ENCODE peak calls at places on chromosomes 11 and 22, in nine cellular contexts. Y, G, B, D, V, W, H, T and K are unnamed samples.

GRCh38 chr22:21642584-21643448 is 714 bp downstream of the SDF2L1 start:
- DNase-seq in Y (peak; percentile 33), G (peak; percentile 38), B (peak; percentile 63), D (no peak), V (no peak), W (peak; percentile 67), H (peak; percentile 5), T (no peak), K (no peak)

GRCh38 chr11:121754603-121755002 is 301.8 kb upstream of the SORL1-AS1 start:
- DNase-seq in Y (no peak), G (no peak), B (no peak), D (no peak), V (no peak), W (no peak), H (no peak), T (no peak), K (no peak)

GRCh38 chr22:25002241-25002985 is 49.9 kb downstream of the KIAA1671 start:
- DNase-seq in Y (no peak), G (no peak), B (no peak), D (no peak), V (no peak), W (no peak), H (no peak), T (no peak), K (no peak)

GRCh38 chr11:47918882-47919495 is 61.4 kb upstream of the PTPRJ start:
- DNase-seq in Y (no peak), G (no peak), B (no peak), D (no peak), V (no peak), W (no peak), H (no peak), T (peak; percentile 39), K (no peak)

GRCh38 chr11:32113200-32113599 is 22.3 kb downstream of the RCN1 start:
- DNase-seq in Y (no peak), G (no peak), B (no peak), D (no peak), V (no peak), W (no peak), H (no peak), T (no peak), K (no peak)

GRCh38 chr22:44402196-44403111 is 89.7 kb upstream of the SHISAL1 start:
- DNase-seq in Y (no peak), G (no peak), B (no peak), D (no peak), V (no peak), W (no peak), H (no peak), T (peak; percentile 88), K (no peak)

GRCh38 chr22:31935961-31936635 is 8.2 kb upstream of the YWHAH start:
- DNase-seq in Y (no peak), G (no peak), B (no peak), D (no peak), V (no peak), W (no peak), H (no peak), T (no peak), K (no peak)

GRCh38 chr22:41237036-41237706 is 3.6 kb downstream of the CHADL start:
- DNase-seq in Y (no peak), G (no peak), B (no peak), D (no peak), V (no peak), W (no peak), H (no peak), T (no peak), K (no peak)

GRCh38 chr11:69504576-69505420 is 23.3 kb downstream of the LINC01488 start:
- DNase-seq in Y (no peak), G (no peak), B (no peak), D (no peak), V (no peak), W (no peak), H (no peak), T (no peak), K (no peak)

GRCh38 chr11:17273668-17274321 is 2.7 kb upstream of the NUCB2 start:
- DNase-seq in Y (no peak), G (no peak), B (no peak), D (no peak), V (no peak), W (peak; percentile 6), H (no peak), T (no peak), K (no peak)

GRCh38 chr11:97259884-97260283 is 870.1 kb downstream of the JRKL start:
- DNase-seq in Y (no peak), G (no peak), B (no peak), D (no peak), V (no peak), W (no peak), H (no peak), T (no peak), K (no peak)

GRCh38 chr22:29715240-29715639 is 4.6 kb upstream of the CABP7 start:
- DNase-seq in Y (no peak), G (no peak), B (no peak), D (no peak), V (no peak), W (no peak), H (no peak), T (no peak), K (no peak)

GRCh38 chr11:110182886-110183285 is 89.7 kb downstream of the ZC3H12C start:
- DNase-seq in Y (no peak), G (no peak), B (no peak), D (no peak), V (no peak), W (no peak), H (no peak), T (no peak), K (no peak)

GRCh38 chr22:29947410-29948387 is 64.7 kb downstream of the MTMR3 start:
- DNase-seq in Y (no peak), G (no peak), B (no peak), D (peak; percentile 53), V (no peak), W (no peak), H (no peak), T (no peak), K (peak; percentile 17)

GRCh38 chr11:16086229-16086628 is 270.1 kb downstream of the SOX6 start:
- DNase-seq in Y (no peak), G (no peak), B (no peak), D (peak; percentile 5), V (no peak), W (peak; percentile 19), H (no peak), T (no peak), K (no peak)

GRCh38 chr22:29029202-29030000 is 32.2 kb downstream of the C22orf31 start:
- DNase-seq in Y (no peak), G (no peak), B (no peak), D (no peak), V (no peak), W (no peak), H (no peak), T (no peak), K (no peak)

GRCh38 chr11:93251922-93252321 is 54.1 kb upstream of the SLC36A4 start:
- DNase-seq in Y (no peak), G (no peak), B (no peak), D (no peak), V (no peak), W (no peak), H (no peak), T (no peak), K (no peak)

GRCh38 chr22:44383652-44384562 is 71.2 kb upstream of the SHISAL1 start:
- DNase-seq in Y (peak; percentile 7), G (no peak), B (no peak), D (no peak), V (no peak), W (no peak), H (no peak), T (no peak), K (no peak)

GRCh38 chr11:8107642-8108041 is 26.6 kb downstream of the TUB start:
- DNase-seq in Y (no peak), G (no peak), B (no peak), D (no peak), V (no peak), W (no peak), H (no peak), T (no peak), K (no peak)

GRCh38 chr22:44317886-44318637 is 5.3 kb upstream of the SHISAL1 start:
- DNase-seq in Y (no peak), G (no peak), B (no peak), D (no peak), V (no peak), W (no peak), H (no peak), T (no peak), K (no peak)

GRCh38 chr11:69409812-69410645 is 71.4 kb upstream of the LINC01488 start:
- DNase-seq in Y (no peak), G (no peak), B (no peak), D (no peak), V (no peak), W (no peak), H (no peak), T (no peak), K (no peak)

GRCh38 chr11:80844110-80844509 is 1403.3 kb upstream of the TENM4 start:
- DNase-seq in Y (no peak), G (no peak), B (no peak), D (no peak), V (no peak), W (no peak), H (no peak), T (no peak), K (no peak)

GRCh38 chr11:91946397-91947090 is 278.1 kb upstream of the FAT3 start:
- DNase-seq in Y (no peak), G (no peak), B (no peak), D (no peak), V (no peak), W (no peak), H (no peak), T (no peak), K (no peak)